ENCODE peak calls at places on chromosomes 7 and 10, in eight cellular contexts. F, K, I, T, B, Q, S and V are unnamed samples.

GRCh38 chr10:31908157-31908556 is 20.5 kb downstream of the ARHGAP12 start:
- DNase-seq in F (no peak), K (no peak), I (no peak), T (no peak), B (no peak), Q (no peak), S (no peak), V (no peak)

GRCh38 chr7:27866256-27866655 is 126.3 kb downstream of the TAX1BP1 start:
- DNase-seq in F (no peak), K (no peak), I (no peak), T (no peak), B (no peak), Q (no peak), S (no peak), V (no peak)

GRCh38 chr10:70135684-70136083 is 3.1 kb upstream of the AIFM2 start:
- DNase-seq in F (no peak), K (no peak), I (no peak), T (no peak), B (no peak), Q (peak; percentile 20), S (no peak), V (peak; percentile 41)

GRCh38 chr7:104929921-104930320 is 84.1 kb upstream of the KMT2E start:
- DNase-seq in F (no peak), K (no peak), I (no peak), T (no peak), B (no peak), Q (no peak), S (no peak), V (no peak)

GRCh38 chr10:96369890-96370574 is 11.2 kb upstream of the OPALIN start:
- DNase-seq in F (peak; percentile 43), K (no peak), I (no peak), T (no peak), B (peak; percentile 12), Q (no peak), S (no peak), V (no peak)

GRCh38 chr7:157657741-157658740 is 321.2 kb downstream of the DNAJB6 start:
- DNase-seq in F (no peak), K (no peak), I (no peak), T (no peak), B (no peak), Q (no peak), S (no peak), V (no peak)

GRCh38 chr10:60820093-60820769 is 42.0 kb downstream of the CDK1 start:
- DNase-seq in F (no peak), K (no peak), I (no peak), T (no peak), B (peak; percentile 54), Q (no peak), S (no peak), V (no peak)

GRCh38 chr10:126387931-126388911 is at the start of gene ADAM12:
- DNase-seq in F (peak; percentile 35), K (no peak), I (no peak), T (no peak), B (peak; percentile 68), Q (no peak), S (no peak), V (peak; percentile 62)

GRCh38 chr7:18574235-18574540 is 78.6 kb downstream of the HDAC9 start:
- DNase-seq in F (no peak), K (no peak), I (no peak), T (no peak), B (no peak), Q (no peak), S (no peak), V (no peak)

GRCh38 chr10:58044072-58044471 is 223.6 kb downstream of the IPMK start:
- DNase-seq in F (no peak), K (no peak), I (no peak), T (no peak), B (no peak), Q (no peak), S (no peak), V (no peak)

GRCh38 chr7:27929127-27929526 is 189.2 kb downstream of the TAX1BP1 start:
- DNase-seq in F (no peak), K (no peak), I (no peak), T (no peak), B (no peak), Q (no peak), S (no peak), V (no peak)

GRCh38 chr7:29122081-29122480 is 24.3 kb downstream of the CPVL start:
- DNase-seq in F (no peak), K (no peak), I (no peak), T (no peak), B (no peak), Q (no peak), S (no peak), V (no peak)

GRCh38 chr7:44189286-44189992 is at the start of gene GCK:
- DNase-seq in F (no peak), K (no peak), I (no peak), T (no peak), B (no peak), Q (no peak), S (no peak), V (no peak)

GRCh38 chr10:80493482-80494021 is 39.4 kb downstream of the TSPAN14 start:
- DNase-seq in F (no peak), K (no peak), I (no peak), T (no peak), B (no peak), Q (peak; percentile 20), S (no peak), V (no peak)

GRCh38 chr10:112797908-112798307 is 152.1 kb upstream of the TCF7L2 start:
- DNase-seq in F (no peak), K (no peak), I (no peak), T (no peak), B (no peak), Q (no peak), S (no peak), V (no peak)

GRCh38 chr7:30727061-30727945 is 24.6 kb upstream of the INMT start:
- DNase-seq in F (no peak), K (peak; percentile 53), I (no peak), T (no peak), B (peak; percentile 33), Q (no peak), S (no peak), V (no peak)

GRCh38 chr7:2024227-2024918 is 208.4 kb downstream of the MAD1L1 start:
- DNase-seq in F (no peak), K (no peak), I (peak; percentile 39), T (no peak), B (no peak), Q (no peak), S (no peak), V (peak; percentile 48)

GRCh38 chr7:25495342-25495855 is 267.1 kb upstream of the NPVF start:
- DNase-seq in F (no peak), K (no peak), I (no peak), T (no peak), B (no peak), Q (no peak), S (no peak), V (no peak)

GRCh38 chr10:63114031-63114814 is 18.9 kb upstream of the NRBF2 start:
- DNase-seq in F (no peak), K (no peak), I (peak; percentile 62), T (peak; percentile 37), B (no peak), Q (peak; percentile 46), S (peak; percentile 37), V (peak; percentile 84)

GRCh38 chr7:16915405-16915804 is 33.6 kb upstream of the AGR3 start:
- DNase-seq in F (peak; percentile 84), K (no peak), I (no peak), T (no peak), B (no peak), Q (no peak), S (no peak), V (no peak)

GRCh38 chr7:85464042-85464651 is 277.3 kb upstream of the SEMA3D start:
- DNase-seq in F (no peak), K (no peak), I (no peak), T (no peak), B (peak; percentile 26), Q (no peak), S (no peak), V (no peak)

GRCh38 chr10:14378387-14378960 is 47.8 kb upstream of the FRMD4A start:
- DNase-seq in F (no peak), K (no peak), I (no peak), T (no peak), B (no peak), Q (no peak), S (no peak), V (no peak)

GRCh38 chr7:15684834-15685233 is 1.6 kb downstream of the MEOX2 start:
- DNase-seq in F (no peak), K (no peak), I (no peak), T (no peak), B (peak; percentile 39), Q (no peak), S (no peak), V (no peak)

DNA sequence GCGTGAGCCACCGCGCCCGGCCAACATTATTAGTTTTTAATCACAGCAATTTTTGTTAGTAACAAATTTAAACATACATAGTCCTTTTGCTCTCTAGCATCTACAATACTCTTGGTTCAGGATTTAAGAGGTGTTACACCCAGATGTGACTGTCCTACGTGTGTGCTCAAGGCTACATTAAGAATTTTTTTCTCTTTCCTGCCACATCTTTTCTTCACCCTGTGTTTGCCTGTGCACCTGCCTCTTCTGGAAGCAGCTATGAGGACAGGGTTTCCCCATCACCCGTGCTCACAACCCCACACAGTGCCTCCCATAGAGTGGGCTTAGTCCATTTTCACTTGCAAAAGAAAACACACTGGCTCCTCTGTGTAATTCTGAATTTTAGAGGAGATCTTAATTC is 186.7 kb upstream of the KLF6 start:
- DNase-seq in F (no peak), K (no peak), I (no peak), T (no peak), B (no peak), Q (no peak), S (no peak), V (no peak)
- TF ChIP-seq CTCF in F (no peak), K (no peak), I (no peak), T (no peak), B (no peak), Q (no peak), S (no peak), V (no peak)

GRCh38 chr10:102631525-102632393 is 12.5 kb upstream of the TRIM8 start:
- DNase-seq in F (no peak), K (no peak), I (peak; percentile 15), T (no peak), B (no peak), Q (no peak), S (no peak), V (peak; percentile 37)
- H3K4me1 ChIP-seq in F (peaks cover 88% of the 10 kb centered on the region), K (peaks cover 51% of the 10 kb centered on the region), I (peaks cover 73% of the 10 kb centered on the region), T (peaks cover 62% of the 10 kb centered on the region), B (peaks cover 53% of the 10 kb centered on the region), Q (peaks cover 40% of the 10 kb centered on the region), S (peaks cover 4% of the 10 kb centered on the region), V (peaks cover 58% of the 10 kb centered on the region)

DNA sequence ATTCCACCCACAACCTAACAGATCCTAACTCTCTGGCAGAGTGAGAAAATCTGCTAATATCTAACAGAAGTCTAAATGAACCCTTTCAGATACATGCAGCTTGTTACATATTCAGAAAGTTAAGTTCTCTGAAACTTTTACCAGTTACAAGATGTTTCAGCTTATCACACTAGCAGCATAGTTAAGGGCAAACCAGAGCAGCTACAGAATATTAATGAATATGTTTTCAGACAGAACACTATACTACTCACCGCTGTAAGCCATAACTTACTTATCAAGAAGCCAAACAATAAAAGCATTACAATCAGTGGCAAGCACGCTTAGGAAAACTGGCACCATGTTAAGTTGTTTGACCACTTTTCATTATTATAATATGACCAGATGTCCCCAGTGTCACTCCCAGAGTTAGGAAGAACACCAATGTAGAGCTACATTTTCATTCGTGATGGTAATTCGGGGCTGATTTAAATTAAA is 2.7 kb downstream of the ITGB1 start:
- DNase-seq in F (no peak), K (no peak), I (no peak), T (no peak), B (no peak), Q (no peak), S (no peak), V (no peak)
- TF ChIP-seq CTCF in F (no peak), K (no peak), I (no peak), T (no peak), B (no peak), Q (no peak), S (no peak), V (no peak)

GRCh38 chr10:75431180-75432111 is at the start of gene LRMDA:
- DNase-seq in F (no peak), K (no peak), I (peak; percentile 78), T (no peak), B (peak; percentile 55), Q (peak; percentile 66), S (peak; percentile 41), V (peak; percentile 42)
- H3K4me1 ChIP-seq in F (peaks cover 53% of the 10 kb centered on the region), K (no peaks in the 10 kb centered on the region), I (peaks cover 58% of the 10 kb centered on the region), T (peaks cover 12% of the 10 kb centered on the region), B (peaks cover 43% of the 10 kb centered on the region), Q (peaks cover 42% of the 10 kb centered on the region), S (no peaks in the 10 kb centered on the region), V (no peaks in the 10 kb centered on the region)